ENCODE peak calls at places on chromosomes 4 and X, in five cellular contexts. One of them, this sample, is unnamed.

GRCh38 chr4:10929818-10930217 is 245.2 kb upstream of the CLNK start:
- DNase-seq in GM12878: no peak
- DNase-seq in HepG2: no peak
- DNase-seq in HCT116: no peak
- DNase-seq in H1: no peak
- DNase-seq in this sample: no peak

GRCh38 chr4:111977419-111977965 is 167.8 kb upstream of the FAM241A start:
- DNase-seq in GM12878: no peak
- DNase-seq in HepG2: no peak
- DNase-seq in HCT116: no peak
- DNase-seq in H1: no peak
- DNase-seq in this sample: no peak

GRCh38 chr4:27684501-27685077 is 823.9 kb downstream of the STIM2 start:
- DNase-seq in GM12878: no peak
- DNase-seq in HepG2: peak; percentile 44
- DNase-seq in HCT116: peak; percentile 54
- DNase-seq in H1: no peak
- DNase-seq in this sample: peak; percentile 34

GRCh38 chr4:128353791-128354190 is 66.2 kb upstream of the PGRMC2 start:
- DNase-seq in GM12878: no peak
- DNase-seq in HepG2: no peak
- DNase-seq in HCT116: no peak
- DNase-seq in H1: no peak
- DNase-seq in this sample: no peak

GRCh38 chr4:54231419-54232150 is 2.5 kb downstream of the PDGFRA start:
- DNase-seq in GM12878: no peak
- DNase-seq in HepG2: no peak
- DNase-seq in HCT116: no peak
- DNase-seq in H1: no peak
- DNase-seq in this sample: no peak

GRCh38 chr4:72924814-72925213 is 144.7 kb downstream of the COX18 start:
- DNase-seq in GM12878: no peak
- DNase-seq in HepG2: peak; percentile 4
- DNase-seq in HCT116: no peak
- DNase-seq in H1: no peak
- DNase-seq in this sample: no peak

GRCh38 chr4:10054571-10055041 is 33.3 kb upstream of the SLC2A9 start:
- DNase-seq in GM12878: no peak
- DNase-seq in HepG2: peak; percentile 48
- DNase-seq in HCT116: no peak
- DNase-seq in H1: no peak
- DNase-seq in this sample: no peak

GRCh38 chr4:148435654-148436406 is 6.4 kb downstream of the NR3C2 start:
- DNase-seq in GM12878: no peak
- DNase-seq in HepG2: no peak
- DNase-seq in HCT116: no peak
- DNase-seq in H1: no peak
- DNase-seq in this sample: no peak

GRCh38 chrX:155293771-155294170 is 29.5 kb upstream of the RAB39B start:
- DNase-seq in GM12878: no peak
- DNase-seq in HepG2: peak; percentile 10
- DNase-seq in HCT116: no peak
- DNase-seq in H1: no peak
- DNase-seq in this sample: no peak

GRCh38 chr4:127470290-127470809 is 162.4 kb upstream of the INTU start:
- DNase-seq in GM12878: no peak
- DNase-seq in HepG2: no peak
- DNase-seq in HCT116: no peak
- DNase-seq in H1: no peak
- DNase-seq in this sample: no peak

GRCh38 chr4:8394125-8394524 is 46.4 kb downstream of the ACOX3 start:
- DNase-seq in GM12878: no peak
- DNase-seq in HepG2: no peak
- DNase-seq in HCT116: no peak
- DNase-seq in H1: no peak
- DNase-seq in this sample: no peak

GRCh38 chr4:175745340-175745739 is 66.7 kb downstream of the GPM6A start:
- DNase-seq in GM12878: no peak
- DNase-seq in HepG2: no peak
- DNase-seq in HCT116: no peak
- DNase-seq in H1: no peak
- DNase-seq in this sample: no peak

GRCh38 chr4:88216395-88216794 is 58.0 kb upstream of the ABCG2 start:
- DNase-seq in GM12878: no peak
- DNase-seq in HepG2: peak; percentile 84
- DNase-seq in HCT116: no peak
- DNase-seq in H1: no peak
- DNase-seq in this sample: no peak

GRCh38 chr4:21952549-21952948 is 4.0 kb upstream of the KCNIP4 start:
- DNase-seq in GM12878: peak; percentile 4
- DNase-seq in HepG2: no peak
- DNase-seq in HCT116: no peak
- DNase-seq in H1: no peak
- DNase-seq in this sample: no peak

GRCh38 chr4:21947768-21948346 is 715 bp downstream of the KCNIP4 start:
- DNase-seq in GM12878: no peak
- DNase-seq in HepG2: no peak
- DNase-seq in HCT116: no peak
- DNase-seq in H1: no peak
- DNase-seq in this sample: no peak

GRCh38 chr4:21946858-21947257 is 1.7 kb downstream of the KCNIP4 start:
- DNase-seq in GM12878: no peak
- DNase-seq in HepG2: no peak
- DNase-seq in HCT116: no peak
- DNase-seq in H1: no peak
- DNase-seq in this sample: no peak

GRCh38 chr4:21949073-21949457 is 493 bp upstream of the KCNIP4 start:
- DNase-seq in GM12878: no peak
- DNase-seq in HepG2: no peak
- DNase-seq in HCT116: no peak
- DNase-seq in H1: no peak
- DNase-seq in this sample: no peak

DNA sequence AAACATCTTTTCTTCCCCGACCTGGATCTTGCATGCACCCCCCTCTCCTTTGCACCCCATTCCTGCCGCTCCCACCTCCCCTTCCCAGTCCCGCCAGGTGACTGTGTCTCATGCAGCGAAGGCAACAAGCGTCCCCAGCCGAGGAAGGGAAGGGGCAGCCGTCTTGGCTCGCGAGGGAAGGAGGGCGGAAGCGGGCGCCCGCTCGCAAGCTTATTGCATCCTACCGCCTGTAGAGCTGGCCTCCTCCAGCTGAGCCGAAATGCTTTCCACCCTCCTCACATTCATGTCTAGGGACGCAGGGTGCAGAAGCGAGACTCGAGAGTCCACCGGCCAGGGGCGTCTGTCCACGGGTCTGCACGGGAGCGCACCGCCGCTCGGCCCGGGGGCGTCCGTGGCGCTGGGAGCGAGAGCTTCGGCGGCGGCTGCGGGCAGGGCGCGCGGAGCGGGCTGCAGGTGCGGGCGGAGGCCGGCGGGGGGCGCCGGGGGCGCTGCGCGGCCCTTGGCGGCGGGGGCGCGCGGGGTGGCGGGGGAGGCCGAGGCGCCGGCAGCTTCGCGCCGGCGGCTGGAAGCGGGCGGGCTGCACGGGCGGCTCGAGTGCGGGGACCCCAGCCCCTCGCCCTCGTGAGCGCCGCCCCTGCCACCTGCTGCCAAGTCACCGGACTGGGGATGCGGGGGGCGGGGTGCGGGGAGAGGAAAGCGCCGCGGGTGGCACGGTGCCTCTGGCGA is at the start of gene KCNIP4:
- DNase-seq in GM12878: no peak
- DNase-seq in HepG2: no peak
- DNase-seq in HCT116: no peak
- DNase-seq in H1: no peak
- DNase-seq in this sample: no peak
- TF ChIP-seq EZH2 in GM12878: no peak
- TF ChIP-seq EZH2 in HepG2: no peak
- TF ChIP-seq EZH2 in HCT116: no peak
- TF ChIP-seq EZH2 in H1: peak; percentile 60
- TF ChIP-seq EZH2 in this sample: no peak

GRCh38 chrX:118974908-118975671 is 672 bp downstream of the LONRF3 start:
- DNase-seq in GM12878: no peak
- DNase-seq in HepG2: peak; percentile 27
- DNase-seq in HCT116: no peak
- DNase-seq in H1: no peak
- DNase-seq in this sample: peak; percentile 50

GRCh38 chrX:118974088-118974907 is at the start of gene LONRF3:
- DNase-seq in GM12878: no peak
- DNase-seq in HepG2: peak; percentile 58
- DNase-seq in HCT116: no peak
- DNase-seq in H1: no peak
- DNase-seq in this sample: peak; percentile 37

GRCh38 chrX:118971552-118971951 is 2.9 kb upstream of the LONRF3 start:
- DNase-seq in GM12878: no peak
- DNase-seq in HepG2: no peak
- DNase-seq in HCT116: no peak
- DNase-seq in H1: no peak
- DNase-seq in this sample: no peak

GRCh38 chrX:118975831-118976598 is 1.6 kb downstream of the LONRF3 start:
- DNase-seq in GM12878: no peak
- DNase-seq in HepG2: peak; percentile 69
- DNase-seq in HCT116: no peak
- DNase-seq in H1: no peak
- DNase-seq in this sample: peak; percentile 62

DNA sequence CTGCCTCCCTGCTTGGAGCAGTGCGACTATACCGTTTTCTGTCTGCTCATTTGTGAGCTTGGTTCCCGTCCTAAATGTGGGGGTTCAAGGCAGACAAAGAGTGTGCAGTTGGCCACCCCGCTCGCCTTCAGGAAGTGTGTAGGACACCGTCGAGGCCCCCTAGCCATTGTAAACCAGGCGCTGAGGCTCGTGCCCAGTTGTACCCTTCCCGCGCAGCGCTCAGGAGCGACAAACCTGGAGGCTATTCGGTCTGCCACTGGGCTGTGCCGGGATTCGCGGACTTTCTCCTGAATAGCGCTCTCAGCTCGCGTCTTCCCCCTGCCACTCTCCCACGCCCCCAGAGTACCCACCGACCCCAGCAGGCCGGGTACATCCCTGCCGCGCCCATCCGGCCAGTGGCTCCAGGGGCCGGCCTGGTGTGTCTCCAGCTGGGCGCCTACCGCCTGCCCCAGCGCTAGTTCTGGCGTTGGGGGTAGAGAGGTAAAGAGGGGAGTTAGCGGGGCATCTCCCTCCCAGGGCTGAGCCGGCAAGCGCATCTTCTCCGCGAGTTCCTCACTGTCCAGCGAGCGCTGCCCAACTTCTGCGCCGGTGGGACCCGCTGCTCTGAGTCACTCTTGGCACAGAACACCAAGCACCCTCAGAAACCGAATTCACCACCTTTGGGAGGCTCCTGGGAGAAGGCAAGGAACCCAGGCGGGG is 880 bp upstream of the LONRF3 start:
- DNase-seq in GM12878: no peak
- DNase-seq in HepG2: no peak
- DNase-seq in HCT116: no peak
- DNase-seq in H1: no peak
- DNase-seq in this sample: no peak
- TF ChIP-seq SP1 in GM12878: no peak
- TF ChIP-seq SP1 in HepG2: no peak
- TF ChIP-seq SP1 in HCT116: no peak
- TF ChIP-seq SP1 in H1: no peak
- TF ChIP-seq SP1 in this sample: no peak

GRCh38 chr4:78057600-78058560 is 757 bp downstream of the FRAS1 start:
- DNase-seq in GM12878: no peak
- DNase-seq in HepG2: peak; percentile 54
- DNase-seq in HCT116: no peak
- DNase-seq in H1: no peak
- DNase-seq in this sample: no peak
- TF ChIP-seq EZH2 in GM12878: no peak
- TF ChIP-seq EZH2 in HepG2: no peak
- TF ChIP-seq EZH2 in HCT116: no peak
- TF ChIP-seq EZH2 in H1: peak; percentile 37
- TF ChIP-seq EZH2 in this sample: no peak

DNA sequence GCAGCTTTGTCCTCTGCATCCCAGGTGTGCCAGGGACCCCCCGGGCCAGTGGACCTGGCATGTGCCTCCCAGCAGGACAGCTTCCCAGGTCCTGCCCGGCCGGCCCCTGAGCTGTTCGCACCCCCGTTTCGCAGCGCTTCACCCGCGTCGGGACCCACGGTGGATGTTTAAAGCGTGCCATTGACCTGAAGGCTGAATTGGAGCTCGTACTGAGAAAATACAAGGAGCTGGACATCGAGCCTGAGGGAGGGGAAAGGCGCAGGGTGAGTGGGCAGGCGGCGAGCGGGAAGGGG is 7.9 kb downstream of the UVSSA start:
- DNase-seq in GM12878: no peak
- DNase-seq in HepG2: no peak
- DNase-seq in HCT116: no peak
- DNase-seq in H1: no peak
- DNase-seq in this sample: no peak
- TF ChIP-seq SP1 in GM12878: no peak
- TF ChIP-seq SP1 in HepG2: no peak
- TF ChIP-seq SP1 in HCT116: no peak
- TF ChIP-seq SP1 in H1: no peak
- TF ChIP-seq SP1 in this sample: no peak

DNA sequence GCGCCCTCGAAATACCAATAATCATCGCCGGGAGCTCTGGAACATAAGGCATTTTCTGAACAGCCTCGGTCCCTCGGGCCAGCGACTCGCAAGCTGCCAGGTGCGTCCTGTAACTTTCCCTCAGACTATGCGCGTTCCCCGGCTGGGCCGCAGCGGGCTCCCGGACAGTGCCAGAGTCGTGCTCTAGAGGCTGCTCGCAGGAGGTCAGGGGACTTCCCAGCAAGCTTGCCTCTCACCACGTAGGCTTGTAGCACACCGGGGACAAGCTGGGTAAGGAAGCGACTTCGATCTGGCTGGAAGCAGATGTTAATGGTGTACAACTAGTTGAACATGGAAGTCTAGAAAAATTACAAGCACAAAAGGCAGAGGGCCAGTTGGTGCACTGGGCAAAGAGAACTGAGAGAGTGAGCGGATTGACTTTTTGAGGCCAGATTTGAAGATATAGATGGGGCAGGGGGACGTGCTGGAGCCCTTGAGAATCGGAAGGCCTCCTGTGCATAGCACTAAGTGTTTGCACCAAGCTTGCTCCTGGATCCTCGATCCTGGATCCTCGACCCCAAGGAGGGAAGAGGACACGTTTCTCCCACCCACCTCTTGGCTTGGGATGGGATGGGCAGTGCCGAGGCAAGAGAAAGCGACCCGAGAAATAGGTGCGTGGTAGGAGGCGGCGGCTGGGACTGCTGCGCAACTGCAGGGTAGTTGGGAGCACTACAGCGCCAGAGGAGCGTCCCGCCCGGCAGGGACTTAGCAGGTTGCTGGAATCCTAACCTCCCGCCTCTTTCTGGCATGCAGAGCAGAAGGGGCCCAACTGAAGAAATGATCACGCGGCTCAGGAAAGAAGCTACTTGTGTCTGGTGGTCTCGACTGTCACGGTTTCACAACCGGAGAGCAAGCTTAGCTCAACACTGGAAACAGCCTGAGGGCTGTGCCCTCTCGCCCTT is 19.9 kb upstream of the ZIC3 start:
- DNase-seq in GM12878: no peak
- DNase-seq in HepG2: no peak
- DNase-seq in HCT116: no peak
- DNase-seq in H1: no peak
- DNase-seq in this sample: no peak
- TF ChIP-seq EZH2 in GM12878: no peak
- TF ChIP-seq EZH2 in HepG2: no peak
- TF ChIP-seq EZH2 in HCT116: no peak
- TF ChIP-seq EZH2 in H1: peak; percentile 66
- TF ChIP-seq EZH2 in this sample: no peak

GRCh38 chr4:4575284-4576211 is 33.7 kb upstream of the STX18 start:
- DNase-seq in GM12878: peak; percentile 9
- DNase-seq in HepG2: no peak
- DNase-seq in HCT116: peak; percentile 33
- DNase-seq in H1: peak; percentile 54
- DNase-seq in this sample: peak; percentile 79
- TF ChIP-seq SP1 in GM12878: no peak
- TF ChIP-seq SP1 in HepG2: no peak
- TF ChIP-seq SP1 in HCT116: no peak
- TF ChIP-seq SP1 in H1: peak; percentile 8
- TF ChIP-seq SP1 in this sample: no peak

This sample was measured in K562.